ENCODE peak calls at places on chromosomes 6 and 20, in six cellular contexts. One of them, this sample, is unnamed.
A peak's percentile ranks its signal among the peaks of the same experiment; 100 is the strongest.

GRCh38 chr6:90217621-90218496 is 78.8 kb downstream of the BACH2 start:
- DNase-seq in neuronal stem cell: no peak
- DNase-seq in OCI-LY7: no peak
- DNase-seq in H9: no peak
- DNase-seq in SK-N-SH: no peak
- DNase-seq in A549: peak; percentile 44
- DNase-seq in this sample: no peak

GRCh38 chr20:2902818-2903217 is 29.5 kb downstream of the PTPRA start:
- DNase-seq in neuronal stem cell: no peak
- DNase-seq in OCI-LY7: no peak
- DNase-seq in H9: no peak
- DNase-seq in SK-N-SH: no peak
- DNase-seq in A549: no peak
- DNase-seq in this sample: no peak

GRCh38 chr6:15427360-15428070 is 181.6 kb downstream of the JARID2 start:
- DNase-seq in neuronal stem cell: no peak
- DNase-seq in OCI-LY7: peak; percentile 44
- DNase-seq in H9: no peak
- DNase-seq in SK-N-SH: no peak
- DNase-seq in A549: no peak
- DNase-seq in this sample: no peak

GRCh38 chr6:35411066-35411465 is 41.1 kb upstream of the FANCE start:
- DNase-seq in neuronal stem cell: no peak
- DNase-seq in OCI-LY7: peak; percentile 28
- DNase-seq in H9: no peak
- DNase-seq in SK-N-SH: no peak
- DNase-seq in A549: no peak
- DNase-seq in this sample: no peak

GRCh38 chr6:13425971-13426931 is 61.1 kb downstream of the GFOD1 start:
- DNase-seq in neuronal stem cell: no peak
- DNase-seq in OCI-LY7: peak; percentile 34
- DNase-seq in H9: no peak
- DNase-seq in SK-N-SH: no peak
- DNase-seq in A549: no peak
- DNase-seq in this sample: no peak

GRCh38 chr6:18243302-18243893 is 20.9 kb downstream of the DEK start:
- DNase-seq in neuronal stem cell: no peak
- DNase-seq in OCI-LY7: no peak
- DNase-seq in H9: no peak
- DNase-seq in SK-N-SH: no peak
- DNase-seq in A549: no peak
- DNase-seq in this sample: no peak

GRCh38 chr20:51565741-51566140 is 23.2 kb upstream of the NFATC2 start:
- DNase-seq in neuronal stem cell: no peak
- DNase-seq in OCI-LY7: no peak
- DNase-seq in H9: no peak
- DNase-seq in SK-N-SH: no peak
- DNase-seq in A549: no peak
- DNase-seq in this sample: no peak

GRCh38 chr20:61173966-61174725 is 77.9 kb upstream of the CDH4 start:
- DNase-seq in neuronal stem cell: no peak
- DNase-seq in OCI-LY7: no peak
- DNase-seq in H9: no peak
- DNase-seq in SK-N-SH: no peak
- DNase-seq in A549: no peak
- DNase-seq in this sample: no peak

GRCh38 chr20:43681991-43682410 is 15.1 kb downstream of the MYBL2 start:
- DNase-seq in neuronal stem cell: no peak
- DNase-seq in OCI-LY7: peak; percentile 99
- DNase-seq in H9: no peak
- DNase-seq in SK-N-SH: no peak
- DNase-seq in A549: no peak
- DNase-seq in this sample: no peak

GRCh38 chr20:11755071-11755881 is 162.4 kb upstream of the BTBD3 start:
- DNase-seq in neuronal stem cell: peak; percentile 26
- DNase-seq in OCI-LY7: no peak
- DNase-seq in H9: no peak
- DNase-seq in SK-N-SH: no peak
- DNase-seq in A549: no peak
- DNase-seq in this sample: no peak

GRCh38 chr6:163579111-163579879 is 164.8 kb downstream of the QKI start:
- DNase-seq in neuronal stem cell: no peak
- DNase-seq in OCI-LY7: no peak
- DNase-seq in H9: no peak
- DNase-seq in SK-N-SH: no peak
- DNase-seq in A549: no peak
- DNase-seq in this sample: no peak

GRCh38 chr6:104940238-104940880 is 16.5 kb upstream of the LIN28B start:
- DNase-seq in neuronal stem cell: no peak
- DNase-seq in OCI-LY7: no peak
- DNase-seq in H9: peak; percentile 87
- DNase-seq in SK-N-SH: peak; percentile 92
- DNase-seq in A549: no peak
- DNase-seq in this sample: peak; percentile 82

GRCh38 chr6:105495515-105495914 is 92.6 kb upstream of the PREP start:
- DNase-seq in neuronal stem cell: no peak
- DNase-seq in OCI-LY7: no peak
- DNase-seq in H9: no peak
- DNase-seq in SK-N-SH: no peak
- DNase-seq in A549: no peak
- DNase-seq in this sample: no peak

GRCh38 chr6:90274481-90275030 is 22.1 kb downstream of the BACH2 start:
- DNase-seq in neuronal stem cell: no peak
- DNase-seq in OCI-LY7: peak; percentile 84
- DNase-seq in H9: no peak
- DNase-seq in SK-N-SH: no peak
- DNase-seq in A549: no peak
- DNase-seq in this sample: no peak

GRCh38 chr20:13009682-13010406 is 1.1 kb downstream of the SPTLC3 start:
- DNase-seq in neuronal stem cell: no peak
- DNase-seq in OCI-LY7: peak; percentile 71
- DNase-seq in H9: no peak
- DNase-seq in SK-N-SH: no peak
- DNase-seq in A549: no peak
- DNase-seq in this sample: peak; percentile 59

GRCh38 chr6:170026272-170027110 is 264.4 kb downstream of the DLL1 start:
- DNase-seq in neuronal stem cell: no peak
- DNase-seq in OCI-LY7: no peak
- DNase-seq in H9: peak; percentile 78
- DNase-seq in SK-N-SH: no peak
- DNase-seq in A549: no peak
- DNase-seq in this sample: peak; percentile 60

GRCh38 chr20:354298-354977 is 7.5 kb downstream of the NRSN2 start:
- DNase-seq in neuronal stem cell: peak; percentile 69
- DNase-seq in OCI-LY7: peak; percentile 89
- DNase-seq in H9: peak; percentile 78
- DNase-seq in SK-N-SH: peak; percentile 90
- DNase-seq in A549: peak; percentile 95
- DNase-seq in this sample: peak; percentile 89

GRCh38 chr6:119193707-119194106 is 115.2 kb upstream of the FAM184A start:
- DNase-seq in neuronal stem cell: no peak
- DNase-seq in OCI-LY7: no peak
- DNase-seq in H9: no peak
- DNase-seq in SK-N-SH: peak; percentile 24
- DNase-seq in A549: no peak
- DNase-seq in this sample: no peak

GRCh38 chr20:17661121-17661744 is 20.8 kb downstream of the RRBP1 start:
- DNase-seq in neuronal stem cell: no peak
- DNase-seq in OCI-LY7: no peak
- DNase-seq in H9: no peak
- DNase-seq in SK-N-SH: no peak
- DNase-seq in A549: no peak
- DNase-seq in this sample: no peak

DNA sequence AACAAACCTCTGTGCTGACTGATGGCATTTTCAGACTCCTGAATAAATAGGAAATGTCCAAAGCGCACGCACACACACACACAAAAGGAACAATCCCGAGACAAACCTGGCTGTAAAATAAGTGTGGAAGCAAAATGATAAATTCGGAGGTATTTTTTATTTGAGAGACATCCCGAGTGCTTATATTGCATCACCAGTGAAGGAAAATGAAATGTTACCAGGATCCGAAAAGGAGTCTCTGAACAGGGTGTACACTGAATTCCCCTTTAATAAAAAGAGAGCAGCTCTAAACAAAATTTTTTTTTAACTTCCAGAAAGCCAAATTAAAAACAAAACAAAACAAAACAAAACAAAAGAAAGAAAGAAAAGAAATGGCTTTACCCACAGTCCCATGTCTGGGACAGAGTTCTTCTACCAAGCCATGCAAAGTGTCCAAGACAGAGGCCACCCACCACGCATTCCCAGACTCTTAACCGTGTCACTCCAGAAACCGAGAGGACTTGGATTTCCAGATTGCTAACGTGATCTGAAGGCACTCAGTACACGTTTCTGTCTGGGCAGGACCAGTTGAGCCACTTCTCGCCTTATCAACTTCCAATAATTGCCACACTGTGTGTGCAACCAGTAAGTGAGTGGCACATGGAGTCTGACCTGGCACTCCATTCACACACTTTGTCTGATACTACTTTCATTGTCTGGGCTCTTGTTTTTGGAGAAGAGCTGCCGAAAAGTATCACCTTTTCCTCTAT is 820 bp downstream of the ME1 start:
- DNase-seq in neuronal stem cell: peak; percentile 35
- DNase-seq in OCI-LY7: no peak
- DNase-seq in H9: peak; percentile 30
- DNase-seq in SK-N-SH: peak; percentile 50
- DNase-seq in A549: no peak
- DNase-seq in this sample: peak; percentile 55
- H3K4me2 ChIP-seq in neuronal stem cell: peak overlapping the region; percentile 96
- H3K4me2 ChIP-seq in OCI-LY7: no peak overlapping the region
- H3K4me2 ChIP-seq in H9: peak overlapping the region; percentile 66
- H3K4me2 ChIP-seq in SK-N-SH: peak overlapping the region; percentile 99
- H3K4me2 ChIP-seq in A549: peak overlapping the region; percentile 91
- H3K4me2 ChIP-seq in this sample: peak overlapping the region; percentile 96

GRCh38 chr6:54903884-54904283 is 57.3 kb downstream of the FAM83B start:
- DNase-seq in neuronal stem cell: no peak
- DNase-seq in OCI-LY7: no peak
- DNase-seq in H9: no peak
- DNase-seq in SK-N-SH: no peak
- DNase-seq in A549: no peak
- DNase-seq in this sample: no peak

GRCh38 chr6:54913211-54913610 is 66.6 kb downstream of the FAM83B start:
- DNase-seq in neuronal stem cell: no peak
- DNase-seq in OCI-LY7: no peak
- DNase-seq in H9: no peak
- DNase-seq in SK-N-SH: no peak
- DNase-seq in A549: no peak
- DNase-seq in this sample: no peak

GRCh38 chr6:54909184-54909583 is 62.6 kb downstream of the FAM83B start:
- DNase-seq in neuronal stem cell: no peak
- DNase-seq in OCI-LY7: no peak
- DNase-seq in H9: no peak
- DNase-seq in SK-N-SH: no peak
- DNase-seq in A549: no peak
- DNase-seq in this sample: no peak

GRCh38 chr6:54910326-54910952 is 63.9 kb downstream of the FAM83B start:
- DNase-seq in neuronal stem cell: no peak
- DNase-seq in OCI-LY7: no peak
- DNase-seq in H9: no peak
- DNase-seq in SK-N-SH: no peak
- DNase-seq in A549: no peak
- DNase-seq in this sample: peak; percentile 10

GRCh38 chr6:54907316-54907715 is 60.7 kb downstream of the FAM83B start:
- DNase-seq in neuronal stem cell: no peak
- DNase-seq in OCI-LY7: no peak
- DNase-seq in H9: no peak
- DNase-seq in SK-N-SH: no peak
- DNase-seq in A549: no peak
- DNase-seq in this sample: no peak
- H3K4me2 ChIP-seq in neuronal stem cell: no peak overlapping the region
- H3K4me2 ChIP-seq in OCI-LY7: no peak overlapping the region
- H3K4me2 ChIP-seq in H9: no peak overlapping the region
- H3K4me2 ChIP-seq in SK-N-SH: peak overlapping the region; percentile 30
- H3K4me2 ChIP-seq in A549: peak overlapping the region; percentile 32
- H3K4me2 ChIP-seq in this sample: no peak overlapping the region

GRCh38 chr6:51777631-51778030 is 309.8 kb downstream of the PKHD1 start:
- DNase-seq in neuronal stem cell: no peak
- DNase-seq in OCI-LY7: no peak
- DNase-seq in H9: no peak
- DNase-seq in SK-N-SH: peak; percentile 17
- DNase-seq in A549: no peak
- DNase-seq in this sample: no peak

GRCh38 chr6:51775942-51776860 is 311.2 kb downstream of the PKHD1 start:
- DNase-seq in neuronal stem cell: no peak
- DNase-seq in OCI-LY7: no peak
- DNase-seq in H9: no peak
- DNase-seq in SK-N-SH: no peak
- DNase-seq in A549: no peak
- DNase-seq in this sample: no peak

GRCh38 chr6:51778666-51779065 is 308.7 kb downstream of the PKHD1 start:
- DNase-seq in neuronal stem cell: no peak
- DNase-seq in OCI-LY7: no peak
- DNase-seq in H9: no peak
- DNase-seq in SK-N-SH: no peak
- DNase-seq in A549: no peak
- DNase-seq in this sample: no peak
- H3K4me2 ChIP-seq in neuronal stem cell: no peak overlapping the region
- H3K4me2 ChIP-seq in OCI-LY7: no peak overlapping the region
- H3K4me2 ChIP-seq in H9: no peak overlapping the region
- H3K4me2 ChIP-seq in SK-N-SH: no peak overlapping the region
- H3K4me2 ChIP-seq in A549: no peak overlapping the region
- H3K4me2 ChIP-seq in this sample: no peak overlapping the region

GRCh38 chr20:7505835-7506221 is 434.4 kb downstream of the HAO1 start:
- DNase-seq in neuronal stem cell: no peak
- DNase-seq in OCI-LY7: no peak
- DNase-seq in H9: no peak
- DNase-seq in SK-N-SH: no peak
- DNase-seq in A549: no peak
- DNase-seq in this sample: no peak

GRCh38 chr20:7500362-7500761 is 439.9 kb downstream of the HAO1 start:
- DNase-seq in neuronal stem cell: no peak
- DNase-seq in OCI-LY7: no peak
- DNase-seq in H9: no peak
- DNase-seq in SK-N-SH: no peak
- DNase-seq in A549: no peak
- DNase-seq in this sample: no peak

GRCh38 chr20:7503501-7503900 is 436.8 kb downstream of the HAO1 start:
- DNase-seq in neuronal stem cell: no peak
- DNase-seq in OCI-LY7: no peak
- DNase-seq in H9: no peak
- DNase-seq in SK-N-SH: no peak
- DNase-seq in A549: no peak
- DNase-seq in this sample: no peak

DNA sequence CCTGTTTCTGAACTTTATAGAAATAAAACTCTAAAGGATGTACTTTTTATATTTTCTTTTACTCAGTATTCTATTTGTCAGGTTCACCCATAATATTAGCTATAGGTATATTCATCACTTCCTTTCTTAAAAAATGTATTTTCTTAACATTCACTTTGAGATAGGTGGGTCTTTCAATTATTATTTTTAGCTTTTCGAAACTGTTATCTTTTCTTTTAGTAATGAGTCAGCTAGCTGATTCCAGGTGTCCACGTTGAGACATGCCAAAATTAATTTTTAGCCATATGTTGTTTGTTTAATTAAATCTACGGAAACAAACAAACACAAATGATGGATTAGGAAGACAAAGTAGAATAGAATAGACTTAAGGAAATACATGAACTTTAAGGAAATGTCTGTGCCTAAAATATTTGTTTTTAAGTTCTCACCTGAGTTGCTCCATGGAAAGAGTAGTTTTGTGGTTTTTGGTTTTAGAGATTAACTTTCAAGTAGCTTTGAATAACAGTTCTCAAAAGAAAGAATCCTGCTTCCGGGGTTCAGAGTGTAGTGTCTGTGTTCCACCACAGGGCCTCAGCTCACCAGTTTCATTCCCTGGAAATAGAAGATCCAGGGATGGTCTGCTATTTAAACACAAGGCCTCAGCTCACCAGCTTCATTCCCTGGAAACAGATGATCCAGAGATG is 435.0 kb downstream of the HAO1 start:
- DNase-seq in neuronal stem cell: no peak
- DNase-seq in OCI-LY7: no peak
- DNase-seq in H9: no peak
- DNase-seq in SK-N-SH: no peak
- DNase-seq in A549: no peak
- DNase-seq in this sample: no peak
- H3K4me2 ChIP-seq in neuronal stem cell: no peak overlapping the region
- H3K4me2 ChIP-seq in OCI-LY7: no peak overlapping the region
- H3K4me2 ChIP-seq in H9: no peak overlapping the region
- H3K4me2 ChIP-seq in SK-N-SH: no peak overlapping the region
- H3K4me2 ChIP-seq in A549: no peak overlapping the region
- H3K4me2 ChIP-seq in this sample: no peak overlapping the region